ENCODE peak calls at places on chromosomes 2 and 18, in ten cellular contexts. One of them, this sample, is unnamed.

GRCh38 chr18:80033181-80034067 is 810 bp upstream of the RBFA start:
- DNase-seq in effector memory CD8-positive, alpha-beta T cell: peak
- DNase-seq in H9: peak
- DNase-seq in GM23248: peak
- DNase-seq in frontal cortex: no peak
- DNase-seq in left ventricle myocardium inferior: no peak
- DNase-seq in posterior vena cava: peak
- DNase-seq in ACHN: peak
- DNase-seq in NCI-H2171 treated with DMSO at 0.1 percent for 48 hours: no peak
- DNase-seq in HFFc6: peak
- DNase-seq in this sample: peak

GRCh38 chr2:240786355-240786841 is 33.6 kb downstream of the KIF1A start:
- DNase-seq in posterior vena cava: peak
- DNase-seq in NCI-H2171 treated with DMSO at 0.1 percent for 48 hours: no peak
- DNase-seq in GM23248: no peak
- DNase-seq in HFFc6: no peak
- DNase-seq in ACHN: no peak
- DNase-seq in frontal cortex: no peak
- DNase-seq in H9: no peak
- DNase-seq in effector memory CD8-positive, alpha-beta T cell: no peak
- DNase-seq in left ventricle myocardium inferior: peak
- DNase-seq in this sample: no peak

GRCh38 chr2:186440506-186440905 is 45.6 kb upstream of the ZC3H15 start:
- DNase-seq in frontal cortex: no peak
- DNase-seq in H9: no peak
- DNase-seq in NCI-H2171 treated with DMSO at 0.1 percent for 48 hours: no peak
- DNase-seq in ACHN: no peak
- DNase-seq in posterior vena cava: no peak
- DNase-seq in GM23248: no peak
- DNase-seq in left ventricle myocardium inferior: no peak
- DNase-seq in effector memory CD8-positive, alpha-beta T cell: no peak
- DNase-seq in HFFc6: no peak
- DNase-seq in this sample: no peak

GRCh38 chr2:130372833-130373807 is 17.3 kb downstream of the PTPN18 start:
- DNase-seq in posterior vena cava: peak
- DNase-seq in NCI-H2171 treated with DMSO at 0.1 percent for 48 hours: no peak
- DNase-seq in ACHN: no peak
- DNase-seq in GM23248: peak
- DNase-seq in H9: no peak
- DNase-seq in frontal cortex: peak
- DNase-seq in effector memory CD8-positive, alpha-beta T cell: no peak
- DNase-seq in left ventricle myocardium inferior: no peak
- DNase-seq in HFFc6: no peak
- DNase-seq in this sample: no peak

GRCh38 chr2:102101844-102102635 is 40.5 kb upstream of the IL1R1 start:
- DNase-seq in frontal cortex: no peak
- DNase-seq in left ventricle myocardium inferior: no peak
- DNase-seq in GM23248: no peak
- DNase-seq in HFFc6: no peak
- DNase-seq in H9: no peak
- DNase-seq in NCI-H2171 treated with DMSO at 0.1 percent for 48 hours: no peak
- DNase-seq in posterior vena cava: no peak
- DNase-seq in effector memory CD8-positive, alpha-beta T cell: no peak
- DNase-seq in ACHN: no peak
- DNase-seq in this sample: no peak

GRCh38 chr18:25230658-25231326 is 121.2 kb downstream of the ZNF521 start:
- DNase-seq in ACHN: no peak
- DNase-seq in GM23248: peak
- DNase-seq in posterior vena cava: peak
- DNase-seq in H9: no peak
- DNase-seq in left ventricle myocardium inferior: peak
- DNase-seq in effector memory CD8-positive, alpha-beta T cell: no peak
- DNase-seq in NCI-H2171 treated with DMSO at 0.1 percent for 48 hours: no peak
- DNase-seq in frontal cortex: peak
- DNase-seq in HFFc6: peak
- DNase-seq in this sample: no peak

GRCh38 chr2:118121101-118121500 is 32.8 kb downstream of the INSIG2 start:
- DNase-seq in H9: no peak
- DNase-seq in HFFc6: no peak
- DNase-seq in effector memory CD8-positive, alpha-beta T cell: no peak
- DNase-seq in left ventricle myocardium inferior: no peak
- DNase-seq in GM23248: no peak
- DNase-seq in ACHN: no peak
- DNase-seq in frontal cortex: no peak
- DNase-seq in NCI-H2171 treated with DMSO at 0.1 percent for 48 hours: peak
- DNase-seq in posterior vena cava: no peak
- DNase-seq in this sample: no peak

GRCh38 chr2:165015052-165015642 is 59.8 kb upstream of the SLC38A11 start:
- DNase-seq in left ventricle myocardium inferior: peak
- DNase-seq in H9: peak
- DNase-seq in effector memory CD8-positive, alpha-beta T cell: peak
- DNase-seq in posterior vena cava: peak
- DNase-seq in frontal cortex: peak
- DNase-seq in ACHN: peak
- DNase-seq in HFFc6: peak
- DNase-seq in GM23248: peak
- DNase-seq in NCI-H2171 treated with DMSO at 0.1 percent for 48 hours: peak
- DNase-seq in this sample: peak

GRCh38 chr18:8948011-8948410 is 154.5 kb upstream of the NDUFV2 start:
- DNase-seq in posterior vena cava: no peak
- DNase-seq in HFFc6: no peak
- DNase-seq in effector memory CD8-positive, alpha-beta T cell: no peak
- DNase-seq in frontal cortex: no peak
- DNase-seq in left ventricle myocardium inferior: no peak
- DNase-seq in GM23248: peak
- DNase-seq in ACHN: no peak
- DNase-seq in NCI-H2171 treated with DMSO at 0.1 percent for 48 hours: no peak
- DNase-seq in H9: no peak
- DNase-seq in this sample: no peak

GRCh38 chr2:229713371-229714079 is 830 bp downstream of the DNER start:
- DNase-seq in H9: peak
- DNase-seq in posterior vena cava: no peak
- DNase-seq in frontal cortex: peak
- DNase-seq in left ventricle myocardium inferior: no peak
- DNase-seq in HFFc6: no peak
- DNase-seq in ACHN: peak
- DNase-seq in GM23248: peak
- DNase-seq in effector memory CD8-positive, alpha-beta T cell: no peak
- DNase-seq in NCI-H2171 treated with DMSO at 0.1 percent for 48 hours: no peak
- DNase-seq in this sample: peak

GRCh38 chr2:195532628-195533271 is 124.3 kb upstream of the SLC39A10 start:
- DNase-seq in posterior vena cava: no peak
- DNase-seq in HFFc6: peak
- DNase-seq in frontal cortex: no peak
- DNase-seq in NCI-H2171 treated with DMSO at 0.1 percent for 48 hours: no peak
- DNase-seq in ACHN: peak
- DNase-seq in H9: no peak
- DNase-seq in effector memory CD8-positive, alpha-beta T cell: peak
- DNase-seq in left ventricle myocardium inferior: no peak
- DNase-seq in GM23248: peak
- DNase-seq in this sample: no peak

GRCh38 chr2:146665801-146666200 is 1179.0 kb upstream of the ACVR2A start:
- DNase-seq in HFFc6: no peak
- DNase-seq in GM23248: peak
- DNase-seq in frontal cortex: no peak
- DNase-seq in left ventricle myocardium inferior: no peak
- DNase-seq in H9: no peak
- DNase-seq in effector memory CD8-positive, alpha-beta T cell: no peak
- DNase-seq in NCI-H2171 treated with DMSO at 0.1 percent for 48 hours: no peak
- DNase-seq in ACHN: no peak
- DNase-seq in posterior vena cava: no peak
- DNase-seq in this sample: no peak

This sample was measured in neural crest cell.